ENCODE peak calls at places on chromosomes 7 and 10, in four cellular contexts. Y, F, T and P are unnamed samples.

GRCh38 chr10:42987575-42987974 is 89.3 kb upstream of the RET start:
- DNase-seq in T (no peak), F (no peak), Y (no peak), P (peak; percentile 7)

GRCh38 chr10:103564799-103565365 is 71.4 kb downstream of the NEURL1 start:
- DNase-seq in T (no peak), Y (peak; percentile 20), F (no peak), P (peak; percentile 62)

GRCh38 chr7:37694208-37695080 is 10.9 kb downstream of the GPR141 start:
- DNase-seq in T (no peak), Y (no peak), F (no peak), P (no peak)

GRCh38 chr7:104979167-104979841 is 34.7 kb upstream of the KMT2E start:
- DNase-seq in F (no peak), Y (peak; percentile 86), T (no peak), P (peak; percentile 62)

GRCh38 chr10:68175954-68176353 is 56.0 kb downstream of the ATOH7 start:
- DNase-seq in T (no peak), F (no peak), Y (peak; percentile 8), P (no peak)

GRCh38 chr7:82729172-82730030 is 285.8 kb upstream of the CACNA2D1 start:
- DNase-seq in Y (peak; percentile 70), F (no peak), T (no peak), P (no peak)

GRCh38 chr10:59607971-59608370 is 101.7 kb downstream of the SLC16A9 start:
- DNase-seq in Y (no peak), F (no peak), T (no peak), P (no peak)

GRCh38 chr7:45328397-45329080 is 170.9 kb downstream of the RAMP3 start:
- DNase-seq in Y (no peak), T (no peak), F (no peak), P (no peak)

GRCh38 chr7:142669074-142669654 is 80.1 kb upstream of the PRSS1 start:
- DNase-seq in Y (peak; percentile 36), F (no peak), T (no peak), P (no peak)

GRCh38 chr10:26573674-26574073 is 123.8 kb upstream of the PDSS1 start:
- DNase-seq in Y (no peak), F (no peak), T (no peak), P (no peak)

GRCh38 chr10:17206210-17206709 is 4.8 kb upstream of the TRDMT1 start:
- DNase-seq in T (peak; percentile 11), Y (peak; percentile 67), F (no peak), P (no peak)

GRCh38 chr7:99562832-99563231 is 4.4 kb downstream of the ZNF655 start:
- DNase-seq in Y (peak; percentile 97), F (peak; percentile 98), T (peak; percentile 7), P (peak; percentile 31)

GRCh38 chr10:73802276-73802991 is 9.0 kb downstream of the NDST2 start:
- DNase-seq in T (no peak), Y (no peak), F (no peak), P (no peak)

GRCh38 chr7:51035696-51036095 is 253.0 kb upstream of the GRB10 start:
- DNase-seq in Y (peak; percentile 45), F (no peak), T (no peak), P (no peak)

GRCh38 chr7:73521636-73522080 is 435 bp downstream of the BAZ1B start:
- DNase-seq in Y (peak; percentile 25), F (no peak), T (no peak), P (peak; percentile 77)

GRCh38 chr10:58140706-58141347 is 126.9 kb downstream of the IPMK start:
- DNase-seq in T (no peak), Y (no peak), F (no peak), P (no peak)

GRCh38 chr10:86635402-86635801 is 18.9 kb upstream of the OPN4 start:
- DNase-seq in F (no peak), Y (peak; percentile 63), T (no peak), P (no peak)

DNA sequence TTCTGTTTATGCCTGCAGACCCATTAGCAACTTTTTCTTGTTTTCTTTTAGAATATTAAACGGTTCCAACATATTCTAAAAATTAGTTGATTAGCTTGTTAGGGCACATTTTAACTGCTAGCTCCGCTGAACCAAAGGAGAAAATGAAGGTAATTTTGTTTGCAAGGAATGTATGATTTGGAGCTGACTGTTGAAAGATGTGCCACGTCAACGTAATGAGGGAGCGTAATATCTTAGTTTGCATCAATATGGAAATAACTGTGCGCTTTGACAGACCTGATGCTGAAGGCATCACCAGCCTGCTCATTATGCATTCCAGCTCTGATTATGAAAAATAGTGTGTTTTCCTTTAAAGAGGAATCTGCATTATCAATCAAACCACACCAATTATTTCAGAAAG is 102.1 kb upstream of the CTBP2 start:
- DNase-seq in T (no peak), F (no peak), Y (no peak), P (no peak)
- H3K4me3 ChIP-seq in T (no peak overlapping the region), F (no peak overlapping the region), Y (no peak overlapping the region), P (no peak overlapping the region)

GRCh38 chr10:97321807-97322195 is 2.7 kb downstream of the FRAT1 start:
- DNase-seq in T (no peak), Y (no peak), F (no peak), P (no peak)

GRCh38 chr10:97320480-97321031 is 1.5 kb downstream of the FRAT1 start:
- DNase-seq in F (no peak), Y (no peak), T (peak; percentile 9), P (peak; percentile 36)

GRCh38 chr10:97321032-97321806 is 2.1 kb downstream of the FRAT1 start:
- DNase-seq in F (no peak), T (no peak), Y (no peak), P (peak; percentile 45)

GRCh38 chr10:97318772-97319651 is at the start of gene FRAT1:
- DNase-seq in Y (peak; percentile 93), F (peak; percentile 59), T (peak; percentile 86), P (peak; percentile 95)

GRCh38 chr10:97319671-97320479 is 804 bp downstream of the FRAT1 start:
- DNase-seq in Y (no peak), F (no peak), T (peak; percentile 53), P (peak; percentile 69)
- TF ChIP-seq CTCF in Y (no peak), F (no peak), T (no peak), P (no peak)

GRCh38 chr10:133230023-133230319 is at the start of gene UTF1:
- DNase-seq in Y (no peak), F (no peak), T (no peak), P (no peak)
- H3K4me3 ChIP-seq in Y (no peak within 1 kb of the TSS), F (no peak within 1 kb of the TSS), T (no peak within 1 kb of the TSS), P (no peak within 1 kb of the TSS)

GRCh38 chr7:101031082-101031481 is 11.2 kb downstream of the MUC17 start:
- DNase-seq in Y (no peak), T (no peak), F (no peak), P (no peak)
- TF ChIP-seq CTCF in Y (no peak), T (no peak), F (no peak), P (no peak)